ENCODE peak calls at places on chromosomes 6 and 20, in six cellular contexts. One of them, this sample, is unnamed.
A peak's percentile ranks its signal among the peaks of the same experiment; 100 is the strongest.

GRCh38 chr6:120378582-120379220 is 955.6 kb downstream of the TBC1D32 start:
- DNase-seq in heart right ventricle: no peak
- DNase-seq in CD4-positive, CD25-positive, alpha-beta regulatory T cell: peak; percentile 25
- DNase-seq in A549: peak; percentile 6
- DNase-seq in adrenal gland: no peak
- DNase-seq in cardiac muscle cell: peak; percentile 64
- DNase-seq in this sample: no peak

GRCh38 chr20:38313676-38314075 is 9.7 kb downstream of the BPI start:
- DNase-seq in heart right ventricle: no peak
- DNase-seq in CD4-positive, CD25-positive, alpha-beta regulatory T cell: no peak
- DNase-seq in A549: no peak
- DNase-seq in adrenal gland: no peak
- DNase-seq in cardiac muscle cell: no peak
- DNase-seq in this sample: no peak

GRCh38 chr20:58832442-58832841 is 18.3 kb downstream of the GNAS-AS1 start:
- DNase-seq in heart right ventricle: no peak
- DNase-seq in CD4-positive, CD25-positive, alpha-beta regulatory T cell: no peak
- DNase-seq in A549: no peak
- DNase-seq in adrenal gland: no peak
- DNase-seq in cardiac muscle cell: peak; percentile 50
- DNase-seq in this sample: no peak

GRCh38 chr20:16654858-16655257 is 75.0 kb upstream of the SNRPB2 start:
- DNase-seq in heart right ventricle: no peak
- DNase-seq in CD4-positive, CD25-positive, alpha-beta regulatory T cell: no peak
- DNase-seq in A549: no peak
- DNase-seq in adrenal gland: no peak
- DNase-seq in cardiac muscle cell: no peak
- DNase-seq in this sample: no peak

GRCh38 chr20:47360489-47361267 is 4.2 kb upstream of the ZMYND8 start:
- DNase-seq in heart right ventricle: peak; percentile 91
- DNase-seq in CD4-positive, CD25-positive, alpha-beta regulatory T cell: no peak
- DNase-seq in A549: peak; percentile 51
- DNase-seq in adrenal gland: peak; percentile 94
- DNase-seq in cardiac muscle cell: peak; percentile 97
- DNase-seq in this sample: peak; percentile 91

GRCh38 chr20:6169251-6169650 is 46.4 kb upstream of the FERMT1 start:
- DNase-seq in heart right ventricle: no peak
- DNase-seq in CD4-positive, CD25-positive, alpha-beta regulatory T cell: no peak
- DNase-seq in A549: no peak
- DNase-seq in adrenal gland: peak; percentile 42
- DNase-seq in cardiac muscle cell: peak; percentile 41
- DNase-seq in this sample: no peak

GRCh38 chr20:50041238-50041915 is 58.6 kb downstream of the SNAI1 start:
- DNase-seq in heart right ventricle: no peak
- DNase-seq in CD4-positive, CD25-positive, alpha-beta regulatory T cell: no peak
- DNase-seq in A549: no peak
- DNase-seq in adrenal gland: no peak
- DNase-seq in cardiac muscle cell: no peak
- DNase-seq in this sample: no peak

GRCh38 chr6:168583821-168584220 is 142.8 kb downstream of the SMOC2 start:
- DNase-seq in heart right ventricle: no peak
- DNase-seq in CD4-positive, CD25-positive, alpha-beta regulatory T cell: no peak
- DNase-seq in A549: no peak
- DNase-seq in adrenal gland: no peak
- DNase-seq in cardiac muscle cell: no peak
- DNase-seq in this sample: no peak

GRCh38 chr6:7143161-7143974 is 35.6 kb downstream of the RREB1 start:
- DNase-seq in heart right ventricle: no peak
- DNase-seq in CD4-positive, CD25-positive, alpha-beta regulatory T cell: no peak
- DNase-seq in A549: no peak
- DNase-seq in adrenal gland: no peak
- DNase-seq in cardiac muscle cell: peak; percentile 52
- DNase-seq in this sample: no peak

GRCh38 chr6:133923938-133924593 is 29.0 kb upstream of the TBPL1 start:
- DNase-seq in heart right ventricle: no peak
- DNase-seq in CD4-positive, CD25-positive, alpha-beta regulatory T cell: peak; percentile 73
- DNase-seq in A549: peak; percentile 58
- DNase-seq in adrenal gland: peak; percentile 81
- DNase-seq in cardiac muscle cell: peak; percentile 89
- DNase-seq in this sample: peak; percentile 56

GRCh38 chr6:40427196-40427595 is 160.0 kb downstream of the LRFN2 start:
- DNase-seq in heart right ventricle: no peak
- DNase-seq in CD4-positive, CD25-positive, alpha-beta regulatory T cell: no peak
- DNase-seq in A549: no peak
- DNase-seq in adrenal gland: no peak
- DNase-seq in cardiac muscle cell: no peak
- DNase-seq in this sample: no peak

GRCh38 chr6:7219310-7219709 is 93.7 kb downstream of the SSR1 start:
- DNase-seq in heart right ventricle: peak; percentile 48
- DNase-seq in CD4-positive, CD25-positive, alpha-beta regulatory T cell: no peak
- DNase-seq in A549: no peak
- DNase-seq in adrenal gland: peak; percentile 71
- DNase-seq in cardiac muscle cell: peak; percentile 22
- DNase-seq in this sample: no peak

GRCh38 chr6:149446791-149447376 is 37.9 kb downstream of the ZC3H12D start:
- DNase-seq in heart right ventricle: no peak
- DNase-seq in CD4-positive, CD25-positive, alpha-beta regulatory T cell: no peak
- DNase-seq in A549: peak; percentile 11
- DNase-seq in adrenal gland: no peak
- DNase-seq in cardiac muscle cell: no peak
- DNase-seq in this sample: no peak

GRCh38 chr6:68400396-68400795 is 234.7 kb upstream of the ADGRB3 start:
- DNase-seq in heart right ventricle: no peak
- DNase-seq in CD4-positive, CD25-positive, alpha-beta regulatory T cell: no peak
- DNase-seq in A549: no peak
- DNase-seq in adrenal gland: no peak
- DNase-seq in cardiac muscle cell: no peak
- DNase-seq in this sample: no peak

GRCh38 chr6:142692942-142693341 is 252.0 kb downstream of the HIVEP2 start:
- DNase-seq in heart right ventricle: peak; percentile 40
- DNase-seq in CD4-positive, CD25-positive, alpha-beta regulatory T cell: peak; percentile 54
- DNase-seq in A549: peak; percentile 12
- DNase-seq in adrenal gland: peak; percentile 80
- DNase-seq in cardiac muscle cell: peak; percentile 91
- DNase-seq in this sample: peak; percentile 64

GRCh38 chr6:27295301-27296079 is 16.6 kb downstream of the POM121L2 start:
- DNase-seq in heart right ventricle: no peak
- DNase-seq in CD4-positive, CD25-positive, alpha-beta regulatory T cell: no peak
- DNase-seq in A549: no peak
- DNase-seq in adrenal gland: no peak
- DNase-seq in cardiac muscle cell: peak; percentile 66
- DNase-seq in this sample: no peak

GRCh38 chr6:149897015-149897697 is 757 bp downstream of the RAET1E start:
- DNase-seq in heart right ventricle: peak; percentile 79
- DNase-seq in CD4-positive, CD25-positive, alpha-beta regulatory T cell: no peak
- DNase-seq in A549: peak; percentile 52
- DNase-seq in adrenal gland: peak; percentile 97
- DNase-seq in cardiac muscle cell: peak; percentile 96
- DNase-seq in this sample: peak; percentile 85

GRCh38 chr20:21235713-21236445 is 67.3 kb upstream of the XRN2 start:
- DNase-seq in heart right ventricle: peak; percentile 57
- DNase-seq in CD4-positive, CD25-positive, alpha-beta regulatory T cell: peak; percentile 77
- DNase-seq in A549: peak; percentile 50
- DNase-seq in adrenal gland: peak; percentile 79
- DNase-seq in cardiac muscle cell: peak; percentile 79
- DNase-seq in this sample: peak; percentile 40

GRCh38 chr20:19932170-19932667 is 84.9 kb upstream of the NAA20 start:
- DNase-seq in heart right ventricle: no peak
- DNase-seq in CD4-positive, CD25-positive, alpha-beta regulatory T cell: no peak
- DNase-seq in A549: no peak
- DNase-seq in adrenal gland: peak; percentile 48
- DNase-seq in cardiac muscle cell: peak; percentile 96
- DNase-seq in this sample: no peak

GRCh38 chr6:31831350-31832215 is 4.0 kb downstream of the HSPA1B start:
- DNase-seq in heart right ventricle: no peak
- DNase-seq in CD4-positive, CD25-positive, alpha-beta regulatory T cell: no peak
- DNase-seq in A549: no peak
- DNase-seq in adrenal gland: no peak
- DNase-seq in cardiac muscle cell: no peak
- DNase-seq in this sample: no peak

GRCh38 chr6:69887714-69888345 is 21.5 kb downstream of the COL19A1 start:
- DNase-seq in heart right ventricle: no peak
- DNase-seq in CD4-positive, CD25-positive, alpha-beta regulatory T cell: no peak
- DNase-seq in A549: no peak
- DNase-seq in adrenal gland: no peak
- DNase-seq in cardiac muscle cell: no peak
- DNase-seq in this sample: no peak

DNA sequence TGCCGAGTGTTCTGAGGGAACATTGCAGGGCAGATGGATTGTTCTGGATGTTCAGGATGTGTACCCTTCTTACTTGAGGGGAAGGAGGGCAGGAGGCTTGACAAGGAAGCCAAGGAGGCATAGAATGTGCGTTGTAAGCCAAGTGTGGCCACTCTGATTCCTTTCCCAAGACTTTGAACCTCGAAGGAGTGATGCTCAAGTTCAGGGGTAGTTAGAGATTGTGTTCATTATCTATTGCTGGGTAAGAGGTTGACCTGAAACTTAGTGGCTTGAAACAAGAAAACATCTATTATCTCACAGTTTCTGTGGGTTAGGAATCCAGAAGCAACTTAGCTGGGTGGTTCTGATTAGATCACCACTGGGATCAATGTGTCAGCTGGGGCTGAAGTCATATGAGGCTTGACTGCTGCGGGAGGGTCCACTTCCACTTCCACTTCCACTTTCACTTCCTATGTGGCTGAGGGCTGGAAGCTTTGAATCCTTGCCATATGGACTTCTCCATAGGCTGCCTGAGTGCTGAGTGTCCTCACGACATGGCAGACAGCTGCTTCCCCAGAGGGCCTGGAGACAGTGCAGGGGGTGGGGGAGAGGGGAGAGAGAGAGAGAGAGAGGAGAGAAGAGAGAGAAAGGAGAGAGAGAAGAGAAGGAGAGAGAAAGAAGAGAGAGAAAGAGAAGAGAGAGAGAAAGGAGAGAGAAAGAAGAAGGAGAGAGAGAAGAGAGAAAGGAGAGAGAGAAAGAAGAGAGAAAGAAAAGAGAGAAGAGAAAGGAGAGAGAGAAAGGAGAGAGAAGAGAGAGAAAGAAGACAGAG is 6.9 kb upstream of the CD40 start:
- DNase-seq in heart right ventricle: no peak
- DNase-seq in CD4-positive, CD25-positive, alpha-beta regulatory T cell: no peak
- DNase-seq in A549: no peak
- DNase-seq in adrenal gland: peak; percentile 46
- DNase-seq in cardiac muscle cell: no peak
- DNase-seq in this sample: peak; percentile 1
- H3K27ac ChIP-seq in heart right ventricle: no peak overlapping the region
- H3K27ac ChIP-seq in CD4-positive, CD25-positive, alpha-beta regulatory T cell: no peak overlapping the region
- H3K27ac ChIP-seq in A549: no peak overlapping the region
- H3K27ac ChIP-seq in adrenal gland: peak overlapping the region; percentile 3
- H3K27ac ChIP-seq in cardiac muscle cell: no peak overlapping the region
- H3K27ac ChIP-seq in this sample: no peak overlapping the region

GRCh38 chr6:16903470-16903869 is 142.2 kb upstream of the ATXN1 start:
- DNase-seq in heart right ventricle: no peak
- DNase-seq in CD4-positive, CD25-positive, alpha-beta regulatory T cell: no peak
- DNase-seq in A549: no peak
- DNase-seq in adrenal gland: peak; percentile 27
- DNase-seq in cardiac muscle cell: peak; percentile 59
- DNase-seq in this sample: no peak
- H3K27ac ChIP-seq in heart right ventricle: no peak overlapping the region
- H3K27ac ChIP-seq in CD4-positive, CD25-positive, alpha-beta regulatory T cell: no peak overlapping the region
- H3K27ac ChIP-seq in A549: no peak overlapping the region
- H3K27ac ChIP-seq in adrenal gland: no peak overlapping the region
- H3K27ac ChIP-seq in cardiac muscle cell: no peak overlapping the region
- H3K27ac ChIP-seq in this sample: no peak overlapping the region

DNA sequence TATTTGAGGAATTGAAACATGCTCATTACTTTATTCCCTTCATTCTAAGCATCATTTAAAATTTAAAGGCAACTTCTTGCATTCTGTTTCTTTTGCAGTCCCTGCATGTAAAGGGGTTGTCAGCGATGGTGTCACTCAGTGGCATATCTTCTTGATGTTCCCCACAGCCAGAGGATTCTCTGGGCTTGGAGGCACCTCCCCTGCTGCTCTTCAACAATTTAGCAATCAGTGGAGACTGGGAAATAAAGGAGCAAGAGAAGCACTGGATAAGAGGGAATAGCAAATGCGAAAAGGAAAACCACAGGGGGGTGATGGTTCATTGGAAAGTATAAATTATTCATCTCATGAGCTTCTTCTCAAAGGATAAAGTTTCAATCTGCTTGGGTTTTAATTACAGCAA is 30.7 kb upstream of the MC3R start:
- DNase-seq in heart right ventricle: no peak
- DNase-seq in CD4-positive, CD25-positive, alpha-beta regulatory T cell: no peak
- DNase-seq in A549: no peak
- DNase-seq in adrenal gland: no peak
- DNase-seq in cardiac muscle cell: no peak
- DNase-seq in this sample: no peak
- H3K27ac ChIP-seq in heart right ventricle: no peak overlapping the region
- H3K27ac ChIP-seq in CD4-positive, CD25-positive, alpha-beta regulatory T cell: no peak overlapping the region
- H3K27ac ChIP-seq in A549: no peak overlapping the region
- H3K27ac ChIP-seq in adrenal gland: no peak overlapping the region
- H3K27ac ChIP-seq in cardiac muscle cell: no peak overlapping the region
- H3K27ac ChIP-seq in this sample: no peak overlapping the region

GRCh38 chr6:90525421-90525820 is 61.5 kb downstream of the MAP3K7 start:
- DNase-seq in heart right ventricle: no peak
- DNase-seq in CD4-positive, CD25-positive, alpha-beta regulatory T cell: no peak
- DNase-seq in A549: no peak
- DNase-seq in adrenal gland: no peak
- DNase-seq in cardiac muscle cell: no peak
- DNase-seq in this sample: no peak

GRCh38 chr6:90521955-90522354 is 64.9 kb downstream of the MAP3K7 start:
- DNase-seq in heart right ventricle: no peak
- DNase-seq in CD4-positive, CD25-positive, alpha-beta regulatory T cell: no peak
- DNase-seq in A549: no peak
- DNase-seq in adrenal gland: no peak
- DNase-seq in cardiac muscle cell: no peak
- DNase-seq in this sample: no peak

GRCh38 chr6:90523779-90524310 is 63.0 kb downstream of the MAP3K7 start:
- DNase-seq in heart right ventricle: no peak
- DNase-seq in CD4-positive, CD25-positive, alpha-beta regulatory T cell: no peak
- DNase-seq in A549: no peak
- DNase-seq in adrenal gland: no peak
- DNase-seq in cardiac muscle cell: no peak
- DNase-seq in this sample: no peak
- H3K27ac ChIP-seq in heart right ventricle: no peak overlapping the region
- H3K27ac ChIP-seq in CD4-positive, CD25-positive, alpha-beta regulatory T cell: no peak overlapping the region
- H3K27ac ChIP-seq in A549: no peak overlapping the region
- H3K27ac ChIP-seq in adrenal gland: no peak overlapping the region
- H3K27ac ChIP-seq in cardiac muscle cell: peak overlapping the region; percentile 41
- H3K27ac ChIP-seq in this sample: no peak overlapping the region

GRCh38 chr20:35394271-35394670 is 17.5 kb downstream of the UQCC1 start:
- DNase-seq in heart right ventricle: no peak
- DNase-seq in CD4-positive, CD25-positive, alpha-beta regulatory T cell: no peak
- DNase-seq in A549: no peak
- DNase-seq in adrenal gland: no peak
- DNase-seq in cardiac muscle cell: no peak
- DNase-seq in this sample: no peak

GRCh38 chr20:35398660-35399144 is 13.1 kb downstream of the UQCC1 start:
- DNase-seq in heart right ventricle: no peak
- DNase-seq in CD4-positive, CD25-positive, alpha-beta regulatory T cell: no peak
- DNase-seq in A549: no peak
- DNase-seq in adrenal gland: no peak
- DNase-seq in cardiac muscle cell: peak; percentile 88
- DNase-seq in this sample: no peak

GRCh38 chr20:35395728-35396127 is 16.0 kb downstream of the UQCC1 start:
- DNase-seq in heart right ventricle: no peak
- DNase-seq in CD4-positive, CD25-positive, alpha-beta regulatory T cell: no peak
- DNase-seq in A549: no peak
- DNase-seq in adrenal gland: peak; percentile 66
- DNase-seq in cardiac muscle cell: peak; percentile 87
- DNase-seq in this sample: no peak
- H3K27ac ChIP-seq in heart right ventricle: no peak overlapping the region
- H3K27ac ChIP-seq in CD4-positive, CD25-positive, alpha-beta regulatory T cell: no peak overlapping the region
- H3K27ac ChIP-seq in A549: no peak overlapping the region
- H3K27ac ChIP-seq in adrenal gland: peak overlapping the region; percentile 58
- H3K27ac ChIP-seq in cardiac muscle cell: no peak overlapping the region
- H3K27ac ChIP-seq in this sample: no peak overlapping the region